ENCODE peak calls at places on chromosomes 13 and 19, in six cellular contexts. R is K562, S is HCT116, G is GM12878, V is H1, K is SK-N-SH. T is an unnamed sample.

GRCh38 chr13:66501187-66501586 is 728.9 kb downstream of the PCDH9 start:
- DNase-seq in K (no peak), S (no peak), R (no peak), V (no peak), G (no peak), T (no peak)

GRCh38 chr13:73767191-73767741 is 366.9 kb downstream of the KLF12 start:
- DNase-seq in R (no peak), S (no peak), V (no peak), G (no peak), K (no peak), T (no peak)

GRCh38 chr13:20192470-20193141 is at the start of gene GJB2:
- DNase-seq in G (no peak), S (no peak), K (peak; percentile 51), V (peak; percentile 54), R (no peak), T (no peak)

GRCh38 chr19:12868540-12869112 is 12.6 kb downstream of the DNASE2 start:
- DNase-seq in R (peak; percentile 81), S (no peak), G (no peak), V (peak; percentile 76), K (peak; percentile 63), T (peak; percentile 58)

GRCh38 chr13:32125746-32126145 is 94.2 kb downstream of the FRY start:
- DNase-seq in V (no peak), R (no peak), K (no peak), G (no peak), S (no peak), T (no peak)

GRCh38 chr19:6677924-6678689 is 8.1 kb upstream of the TNFSF14 start:
- DNase-seq in K (peak; percentile 44), G (no peak), V (peak; percentile 89), R (peak; percentile 95), S (no peak), T (no peak)

GRCh38 chr13:47039106-47039505 is 142.3 kb upstream of the HTR2A start:
- DNase-seq in R (no peak), K (no peak), S (no peak), V (no peak), G (no peak), T (no peak)

GRCh38 chr19:48609571-48610108 is 3.1 kb downstream of the SPACA4 start:
- DNase-seq in S (no peak), G (no peak), V (no peak), K (no peak), R (no peak), T (no peak)

GRCh38 chr13:110560606-110561334 is 752 bp downstream of the RAB20 start:
- DNase-seq in S (no peak), G (no peak), K (peak; percentile 71), V (no peak), R (no peak), T (no peak)

GRCh38 chr19:1957562-1958248 is 16.7 kb downstream of the CSNK1G2 start:
- DNase-seq in R (no peak), S (no peak), G (no peak), V (no peak), K (no peak), T (no peak)

GRCh38 chr19:6800991-6801396 is 28.5 kb downstream of the VAV1 start:
- DNase-seq in V (no peak), G (no peak), R (no peak), K (no peak), S (peak; percentile 39), T (peak; percentile 97)

GRCh38 chr13:36432106-36432544 is at the start of gene CCNA1:
- DNase-seq in R (peak; percentile 45), S (no peak), G (no peak), K (peak; percentile 83), V (peak; percentile 91), T (no peak)

GRCh38 chr19:14544977-14545715 is 15.8 kb downstream of the TECR start:
- DNase-seq in G (no peak), S (no peak), R (no peak), V (no peak), K (no peak), T (no peak)

GRCh38 chr19:38441660-38442348 is 8.3 kb downstream of the RYR1 start:
- DNase-seq in V (peak; percentile 63), K (no peak), S (no peak), R (peak; percentile 63), G (no peak), T (no peak)

GRCh38 chr13:57629821-57630235 is 1.7 kb upstream of the PCDH17 start:
- DNase-seq in K (peak; percentile 95), V (peak; percentile 97), S (no peak), G (no peak), R (peak; percentile 11), T (no peak)

GRCh38 chr13:45417790-45418534 is at the start of gene SLC25A30:
- DNase-seq in K (peak; percentile 94), V (peak; percentile 93), G (peak; percentile 51), S (peak; percentile 91), R (peak; percentile 80), T (peak; percentile 72)

GRCh38 chr19:1904385-1905070 is 671 bp upstream of the ADAT3 start:
- DNase-seq in R (no peak), G (peak; percentile 86), V (peak; percentile 72), K (no peak), S (no peak), T (peak; percentile 97)

GRCh38 chr13:47545206-47545605 is 455.9 kb downstream of the SUCLA2 start:
- DNase-seq in S (no peak), V (no peak), R (no peak), G (no peak), K (no peak), T (no peak)

GRCh38 chr13:27712421-27712820 is 79.9 kb upstream of the GSX1 start:
- DNase-seq in R (no peak), K (peak; percentile 26), G (no peak), V (no peak), S (no peak), T (peak; percentile 30)

GRCh38 chr19:6161271-6161850 is 25.9 kb downstream of the ACSBG2 start:
- DNase-seq in K (peak; percentile 13), G (peak; percentile 52), S (peak; percentile 98), V (no peak), R (peak; percentile 92), T (peak; percentile 39)

GRCh38 chr19:17406887-17407196 is 1.4 kb upstream of the BST2 start:
- DNase-seq in K (no peak), G (no peak), S (no peak), V (no peak), R (no peak), T (no peak)

GRCh38 chr19:12913871-12914690 is 5.0 kb downstream of the SYCE2 start:
- DNase-seq in K (no peak), V (no peak), S (no peak), R (peak; percentile 11), G (no peak), T (no peak)

GRCh38 chr19:10110076-10110971 is 1.2 kb upstream of the P2RY11 start:
- DNase-seq in G (no peak), V (no peak), S (no peak), R (no peak), K (peak; percentile 19), T (no peak)

GRCh38 chr19:30036154-30037129 is 94.4 kb downstream of the URI1 start:
- DNase-seq in K (no peak), G (no peak), R (no peak), S (no peak), V (no peak), T (no peak)

GRCh38 chr19:55208880-55209429 is 346 bp downstream of the PTPRH start:
- DNase-seq in V (no peak), K (no peak), S (no peak), G (no peak), R (no peak), T (no peak)

GRCh38 chr19:55209430-55210119 is at the start of gene PTPRH:
- DNase-seq in G (no peak), V (no peak), K (no peak), S (no peak), R (no peak), T (no peak)

GRCh38 chr19:55212447-55212846 is 3.1 kb upstream of the PTPRH start:
- DNase-seq in V (no peak), G (peak; percentile 13), S (peak; percentile 72), R (peak; percentile 65), K (no peak), T (peak; percentile 33)

GRCh38 chr19:55210120-55210493 is 806 bp upstream of the PTPRH start:
- DNase-seq in S (peak; percentile 88), K (no peak), G (no peak), V (no peak), R (no peak), T (no peak)

GRCh38 chr19:55206664-55207500 is 2.4 kb downstream of the PTPRH start:
- DNase-seq in G (no peak), R (peak; percentile 97), S (peak; percentile 67), K (peak; percentile 96), V (peak; percentile 74), T (peak; percentile 69)
- TF ChIP-seq JUND in G (no peak), R (peak; percentile 100), S (peak; percentile 89), K (peak; percentile 84), V (peak; percentile 95), T (no peak)

DNA sequence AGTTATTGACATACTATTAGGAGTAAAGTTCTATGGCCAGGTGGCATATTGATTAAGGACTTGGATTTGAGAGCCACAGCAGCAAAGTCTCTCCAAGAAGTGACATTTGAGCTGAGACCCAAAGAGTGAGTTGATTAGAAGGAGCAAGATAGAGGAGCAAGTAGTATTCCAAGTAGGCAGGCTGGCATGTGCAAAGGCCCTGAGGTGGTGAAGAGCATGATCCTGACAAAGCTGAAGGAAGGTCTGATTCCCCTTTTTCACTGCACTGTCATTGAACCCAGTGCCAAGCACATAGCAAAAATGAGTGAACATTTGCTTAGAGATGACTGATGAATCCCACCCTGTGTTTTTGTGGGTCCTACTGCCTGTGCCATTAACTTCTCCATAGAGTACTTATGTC is 4.7 kb downstream of the ZNF543 start:
- DNase-seq in K (no peak), G (no peak), S (no peak), R (no peak), V (no peak), T (no peak)
- TF ChIP-seq JUND in K (no peak), G (no peak), S (no peak), R (no peak), V (no peak), T (no peak)

DNA sequence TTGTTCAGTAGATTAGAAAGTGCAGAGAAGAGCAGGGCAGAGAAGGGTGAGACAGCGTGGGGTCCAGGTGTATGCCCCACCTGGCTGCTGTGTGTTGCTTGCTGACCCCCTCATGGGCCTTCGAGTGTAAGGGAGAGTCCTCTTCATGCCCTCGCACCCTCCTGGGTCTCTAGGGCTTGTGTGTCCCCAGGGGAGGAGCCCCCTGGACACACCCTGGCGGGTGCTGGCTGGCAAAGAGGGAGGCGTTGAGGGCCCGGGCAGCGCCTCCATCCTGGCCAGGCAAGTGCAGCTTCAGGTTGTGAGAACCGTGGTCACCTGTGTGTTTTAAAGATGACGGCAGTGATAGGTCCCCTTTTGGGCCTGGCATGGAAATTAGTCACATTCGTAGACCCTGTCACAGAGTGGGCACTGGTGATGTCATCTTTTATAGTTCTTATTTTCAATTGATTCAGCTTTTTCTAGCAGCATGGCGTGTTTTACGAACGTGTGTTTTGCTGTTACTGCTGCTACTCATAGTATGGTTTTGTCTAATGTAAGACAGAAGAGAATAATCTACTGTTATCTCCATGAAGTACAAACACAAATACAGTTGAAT is 18.7 kb downstream of the TFDP1 start:
- DNase-seq in S (no peak), G (no peak), R (no peak), V (no peak), K (no peak), T (no peak)
- TF ChIP-seq JUND in S (no peak), G (no peak), R (no peak), V (no peak), K (no peak), T (no peak)

DNA sequence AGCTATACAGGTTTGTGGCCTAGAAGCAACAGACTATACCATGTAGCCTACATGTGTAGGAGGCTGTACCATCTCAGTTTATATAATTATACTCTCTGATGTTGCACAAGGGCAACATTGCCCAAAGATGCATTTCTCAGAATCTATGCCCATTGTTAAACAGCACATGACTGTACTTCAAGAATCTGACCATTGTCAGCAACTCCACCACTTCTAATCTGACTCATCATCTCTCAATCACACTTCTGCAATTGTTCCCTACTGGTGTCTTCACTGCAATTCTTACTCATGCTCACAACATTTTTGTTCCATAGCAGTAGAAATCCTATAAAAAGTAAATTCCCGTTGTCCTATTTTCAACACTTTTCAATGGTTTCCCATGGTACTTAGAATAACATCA is 63.9 kb upstream of the ATXN8OS start:
- DNase-seq in K (no peak), G (peak; percentile 4), R (no peak), V (no peak), S (no peak), T (no peak)
- TF ChIP-seq JUND in K (no peak), G (peak; percentile 76), R (no peak), V (no peak), S (no peak), T (no peak)